ENCODE peak calls at places on chromosomes 12 and 14, in nine cellular contexts. I, F, D, Y, U, H, V, Z and K are unnamed samples.
A peak's percentile ranks its signal among the peaks of the same experiment; 100 is the strongest.

GRCh38 chr12:62191747-62192485 is 68.3 kb upstream of the USP15 start:
- DNase-seq in U (peak; percentile 16), H (peak; percentile 66), I (peak; percentile 44), D (no peak), Y (no peak), F (no peak), Z (peak; percentile 15), V (peak; percentile 79), K (no peak)

GRCh38 chr14:94480809-94481208 is 4.8 kb upstream of the SERPINA9 start:
- DNase-seq in U (no peak), Z (no peak), I (no peak), V (no peak), F (no peak), Y (no peak), D (no peak), H (no peak), K (no peak)

GRCh38 chr12:124422570-124423523 is 128.0 kb downstream of the RFLNA start:
- DNase-seq in U (peak; percentile 95), V (peak; percentile 97), I (peak; percentile 99), D (no peak), H (peak; percentile 76), Y (peak; percentile 94), Z (peak; percentile 93), F (peak; percentile 93), K (peak; percentile 90)

GRCh38 chr12:44558340-44559100 is 317.6 kb downstream of the NELL2 start:
- DNase-seq in Z (no peak), Y (no peak), I (no peak), V (no peak), H (no peak), D (no peak), F (no peak), U (no peak), K (no peak)

GRCh38 chr12:1995205-1995896 is 8.9 kb downstream of the DCP1B start:
- DNase-seq in U (no peak), V (no peak), Y (no peak), H (no peak), F (no peak), I (no peak), Z (no peak), D (no peak), K (no peak)

GRCh38 chr12:11812558-11813421 is 163.3 kb downstream of the ETV6 start:
- DNase-seq in H (peak; percentile 36), Y (peak; percentile 53), V (no peak), U (no peak), I (peak; percentile 59), Z (no peak), F (peak; percentile 47), D (no peak), K (no peak)

GRCh38 chr14:96240641-96241040 is 15.4 kb upstream of the BDKRB1 start:
- DNase-seq in F (no peak), Y (no peak), H (no peak), Z (no peak), D (no peak), V (no peak), U (no peak), I (no peak), K (no peak)

GRCh38 chr14:32331227-32331597 is 2.1 kb downstream of the AKAP6 start:
- DNase-seq in F (no peak), D (no peak), V (no peak), I (no peak), H (no peak), Y (no peak), U (no peak), Z (no peak), K (no peak)

DNA sequence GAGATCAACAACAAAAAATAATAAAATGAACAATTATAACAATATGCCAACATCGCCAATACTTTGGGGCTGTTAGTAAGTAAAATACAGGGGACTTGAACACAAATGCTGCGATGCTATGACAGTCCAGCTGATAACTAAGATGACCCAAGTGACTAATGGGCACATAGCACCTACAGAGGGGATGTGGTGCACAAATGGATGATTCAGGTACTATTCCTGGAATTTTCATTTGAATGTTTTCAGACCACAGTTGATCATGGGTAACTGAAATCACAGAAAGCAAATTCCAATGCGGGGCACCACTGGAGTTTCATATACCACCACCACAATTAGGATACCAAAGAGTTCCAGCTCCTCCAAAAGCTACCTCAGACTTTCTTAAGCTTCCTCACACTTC is 82.9 kb downstream of the RCOR1 start:
- DNase-seq in F (no peak), Z (no peak), V (no peak), I (no peak), D (no peak), H (peak; percentile 53), Y (no peak), U (no peak), K (no peak)
- H3K27ac ChIP-seq in F (no peak overlapping the region), Z (no peak overlapping the region), V (no peak overlapping the region), I (no peak overlapping the region), D (no peak overlapping the region), H (peak overlapping the region; percentile 15), Y (no peak overlapping the region), U (no peak overlapping the region), K (no peak overlapping the region)

GRCh38 chr14:99413972-99414371 is 66.7 kb downstream of the SETD3 start:
- DNase-seq in F (no peak), V (no peak), Z (no peak), I (no peak), D (no peak), H (no peak), Y (no peak), U (no peak), K (no peak)

GRCh38 chr14:99419905-99420304 is 60.8 kb downstream of the SETD3 start:
- DNase-seq in Y (no peak), D (no peak), U (no peak), Z (no peak), H (no peak), V (no peak), I (no peak), F (no peak), K (no peak)

GRCh38 chr14:99415496-99416281 is 65.0 kb downstream of the SETD3 start:
- DNase-seq in I (peak; percentile 89), D (peak; percentile 33), Y (peak; percentile 57), Z (peak; percentile 68), V (no peak), H (peak; percentile 66), F (peak; percentile 48), U (peak; percentile 67), K (peak; percentile 91)

GRCh38 chr14:99418217-99418616 is 62.4 kb downstream of the SETD3 start:
- DNase-seq in D (no peak), Y (no peak), F (no peak), V (no peak), U (no peak), Z (no peak), I (no peak), H (no peak), K (peak; percentile 58)

DNA sequence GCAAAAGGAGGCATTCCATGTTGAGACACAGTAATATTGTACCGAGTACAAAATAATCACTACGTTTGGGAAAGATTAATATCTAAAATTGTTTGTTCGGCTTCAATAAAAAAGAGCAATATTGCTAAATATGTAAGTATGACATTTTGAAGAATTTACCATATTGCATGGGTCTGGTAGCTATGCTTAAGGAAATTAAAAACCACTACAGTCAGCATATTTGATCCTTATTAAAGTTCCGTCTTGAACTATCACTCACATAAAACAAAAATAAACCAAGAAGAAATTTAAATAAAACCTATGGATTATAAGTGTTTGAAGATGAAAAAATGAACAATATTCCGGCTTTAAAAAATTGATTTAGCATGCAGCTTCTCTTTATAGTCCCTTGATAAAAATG is 63.8 kb downstream of the SETD3 start:
- DNase-seq in H (no peak), I (no peak), D (no peak), V (no peak), Z (no peak), F (no peak), U (no peak), Y (no peak), K (no peak)
- H3K4me1 ChIP-seq in H (peaks cover 5% of the 10 kb centered on the region), I (peaks cover 5% of the 10 kb centered on the region), D (no peaks in the 10 kb centered on the region), V (no peaks in the 10 kb centered on the region), Z (peaks cover 6% of the 10 kb centered on the region), F (no peaks in the 10 kb centered on the region), U (peaks cover 12% of the 10 kb centered on the region), Y (peaks cover 7% of the 10 kb centered on the region), K (peaks cover 5% of the 10 kb centered on the region)

GRCh38 chr12:9646794-9647622 is 22.5 kb upstream of the CLEC2D start:
- DNase-seq in D (no peak), Z (no peak), F (no peak), V (no peak), U (no peak), Y (no peak), I (peak; percentile 82), H (no peak), K (no peak)

GRCh38 chr12:9647825-9648700 is 21.4 kb upstream of the CLEC2D start:
- DNase-seq in I (peak; percentile 87), Y (peak; percentile 80), Z (peak; percentile 65), F (peak; percentile 87), H (peak; percentile 70), U (peak; percentile 66), D (peak; percentile 79), V (peak; percentile 93), K (peak; percentile 78)

GRCh38 chr12:9651265-9651729 is 18.2 kb upstream of the CLEC2D start:
- DNase-seq in H (peak; percentile 66), D (no peak), Y (no peak), V (no peak), I (peak; percentile 65), Z (no peak), F (no peak), U (no peak), K (no peak)

GRCh38 chr12:9648701-9649531 is 20.6 kb upstream of the CLEC2D start:
- DNase-seq in Z (no peak), I (peak; percentile 8), V (no peak), H (no peak), F (no peak), U (no peak), Y (no peak), D (no peak), K (no peak)

DNA sequence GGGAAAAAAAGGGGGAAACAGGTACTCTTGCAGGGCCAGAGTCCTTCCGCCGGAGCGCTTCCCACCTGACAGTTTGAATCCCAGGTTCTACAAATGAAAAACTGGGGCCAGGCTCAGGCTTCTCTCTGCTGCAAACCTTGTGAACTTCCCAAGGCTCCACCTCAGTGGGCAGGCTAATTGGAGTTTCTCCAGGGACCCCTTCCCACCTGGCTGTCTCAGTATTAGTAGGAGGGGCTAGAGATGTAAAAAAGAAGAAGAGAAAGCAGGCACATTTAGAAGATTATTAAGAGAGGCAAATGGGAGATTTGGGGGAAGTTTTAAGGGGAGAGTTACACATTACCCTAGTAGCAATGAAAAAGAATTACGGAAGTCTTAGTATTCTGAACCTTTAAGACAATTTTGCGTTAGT is 20.0 kb upstream of the CLEC2D start:
- DNase-seq in I (no peak), Y (no peak), D (no peak), V (no peak), Z (no peak), U (no peak), H (peak; percentile 33), F (no peak), K (no peak)
- H3K27ac ChIP-seq in I (peak overlapping the region; percentile 32), Y (peak overlapping the region; percentile 96), D (peak overlapping the region; percentile 93), V (no peak overlapping the region), Z (no peak overlapping the region), U (peak overlapping the region; percentile 85), H (peak overlapping the region; percentile 90), F (peak overlapping the region; percentile 90), K (peak overlapping the region; percentile 3)

GRCh38 chr14:75292886-75293285 is 14.3 kb downstream of the FOS start:
- DNase-seq in F (no peak), D (no peak), U (no peak), V (no peak), Y (no peak), Z (no peak), H (no peak), I (no peak), K (no peak)

GRCh38 chr14:75292016-75292646 is 13.5 kb downstream of the FOS start:
- DNase-seq in F (no peak), I (no peak), U (no peak), D (no peak), Z (no peak), H (no peak), Y (no peak), V (no peak), K (no peak)

GRCh38 chr14:75289840-75290388 is 11.3 kb downstream of the FOS start:
- DNase-seq in Z (no peak), U (no peak), F (no peak), I (no peak), V (no peak), D (no peak), H (no peak), Y (no peak), K (no peak)

GRCh38 chr14:75291331-75291730 is 12.7 kb downstream of the FOS start:
- DNase-seq in U (no peak), H (no peak), D (no peak), Z (no peak), F (no peak), I (no peak), V (no peak), Y (no peak), K (no peak)

DNA sequence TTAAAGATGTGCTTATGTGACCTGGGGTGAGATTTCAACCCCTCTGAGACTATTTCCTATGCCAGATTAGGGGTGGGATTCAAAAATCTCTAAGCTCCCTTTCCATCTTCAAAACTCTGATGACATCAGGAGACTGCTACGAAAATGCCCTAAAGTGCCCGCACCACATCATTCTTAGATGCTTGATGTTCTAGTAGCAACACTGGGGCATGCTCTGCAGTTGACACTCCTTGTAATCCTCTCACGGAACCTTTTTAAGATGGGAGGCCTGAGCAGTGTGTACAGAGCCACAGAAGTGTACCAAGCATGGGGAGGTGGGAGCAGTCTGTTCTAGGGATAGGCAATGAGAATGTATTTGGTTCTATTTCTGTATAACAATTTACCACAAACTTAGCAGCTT is 12.2 kb downstream of the FOS start:
- DNase-seq in F (no peak), Y (no peak), U (no peak), I (no peak), V (no peak), D (no peak), H (no peak), Z (no peak), K (no peak)
- H3K4me1 ChIP-seq in F (peaks cover 4% of the 10 kb centered on the region), Y (peaks cover 16% of the 10 kb centered on the region), U (peaks cover 21% of the 10 kb centered on the region), I (peaks cover 9% of the 10 kb centered on the region), V (no peaks in the 10 kb centered on the region), D (peaks cover 22% of the 10 kb centered on the region), H (peaks cover 23% of the 10 kb centered on the region), Z (peaks cover 9% of the 10 kb centered on the region), K (peaks cover 8% of the 10 kb centered on the region)